ENCODE peak calls at places on chromosomes 3 and 15, in eight cellular contexts. N is spleen, F is stomach, K is esophagus muscularis mucosa, A is K562, P is upper lobe of left lung, D is transverse colon, Q is GM12891. L is an unnamed sample.

GRCh38 chr3:122921791-122922651 is 105.5 kb downstream of the SEMA5B start:
- DNase-seq in D (no peak), K (no peak), P (peak; percentile 20), N (peak; percentile 79), Q (peak; percentile 66), F (no peak), A (peak; percentile 72), L (no peak)

GRCh38 chr3:117633207-117633606 is 923.6 kb downstream of the TUSC7 start:
- DNase-seq in K (no peak), D (no peak), Q (no peak), F (no peak), N (no peak), P (no peak), A (no peak), L (no peak)

GRCh38 chr3:40317061-40317676 is 7.7 kb downstream of the EIF1B start:
- DNase-seq in P (peak; percentile 26), D (peak; percentile 27), N (no peak), F (no peak), A (peak; percentile 68), Q (peak; percentile 19), K (no peak), L (no peak)

GRCh38 chr3:16132190-16132589 is 42.3 kb upstream of the GALNT15 start:
- DNase-seq in N (no peak), K (no peak), F (no peak), Q (no peak), D (no peak), A (no peak), P (no peak), L (no peak)

GRCh38 chr3:32395451-32395970 is 3.9 kb downstream of the CMTM7 start:
- DNase-seq in K (no peak), N (no peak), A (no peak), F (no peak), Q (no peak), D (no peak), P (no peak), L (no peak)

GRCh38 chr15:40310001-40310959 is 2.5 kb upstream of the PLCB2 start:
- DNase-seq in K (no peak), Q (no peak), N (peak; percentile 91), P (peak; percentile 74), A (peak; percentile 79), D (peak; percentile 65), F (peak; percentile 59), L (no peak)

GRCh38 chr3:190773948-190774347 is 88.5 kb downstream of the GMNC start:
- DNase-seq in D (no peak), P (no peak), K (no peak), F (no peak), A (no peak), Q (no peak), N (no peak), L (no peak)

GRCh38 chr15:53586815-53587214 is 172.6 kb downstream of the WDR72 start:
- DNase-seq in A (peak; percentile 4), N (no peak), K (no peak), Q (peak; percentile 0), P (peak; percentile 35), D (peak; percentile 73), F (peak; percentile 31), L (no peak)

GRCh38 chr3:22691407-22691806 is 511.7 kb upstream of the UBE2E2 start:
- DNase-seq in K (no peak), P (no peak), F (no peak), A (no peak), Q (no peak), D (no peak), N (no peak), L (no peak)

GRCh38 chr15:82298520-82298919 is 35.9 kb downstream of the SAXO2 start:
- DNase-seq in F (no peak), K (peak; percentile 62), Q (peak; percentile 43), P (no peak), D (peak; percentile 27), A (no peak), N (peak; percentile 86), L (no peak)

GRCh38 chr3:128263946-128264345 is 110.7 kb downstream of the EEFSEC start:
- DNase-seq in P (no peak), A (no peak), Q (no peak), F (no peak), N (no peak), D (no peak), K (no peak), L (no peak)

GRCh38 chr15:43943511-43943910 is 116.7 kb downstream of the WDR76 start:
- DNase-seq in N (no peak), Q (no peak), A (no peak), P (no peak), K (peak; percentile 39), D (no peak), F (no peak), L (no peak)

GRCh38 chr3:113659121-113659531 is 37.3 kb downstream of the USF3 start:
- DNase-seq in K (no peak), N (no peak), A (no peak), F (no peak), P (no peak), Q (no peak), D (no peak), L (no peak)

GRCh38 chr3:168989396-168989795 is 674.1 kb downstream of the MECOM start:
- DNase-seq in D (no peak), A (no peak), F (peak; percentile 60), K (no peak), N (no peak), Q (no peak), P (no peak), L (no peak)

GRCh38 chr3:13655074-13655913 is 106.4 kb downstream of the FBLN2 start:
- DNase-seq in N (peak; percentile 87), K (no peak), P (no peak), Q (peak; percentile 49), A (peak; percentile 85), F (peak; percentile 50), D (peak; percentile 21), L (no peak)

GRCh38 chr3:48919215-48920138 is 835 bp downstream of the ARIH2 start:
- DNase-seq in A (peak; percentile 57), K (peak; percentile 92), N (peak; percentile 90), F (peak; percentile 28), P (peak; percentile 44), D (peak; percentile 25), Q (peak; percentile 39), L (peak; percentile 41)

GRCh38 chr3:30282052-30282708 is 324.2 kb upstream of the TGFBR2 start:
- DNase-seq in Q (no peak), A (no peak), P (no peak), K (no peak), F (no peak), D (no peak), N (no peak), L (no peak)

GRCh38 chr15:90860942-90861675 is 7.3 kb upstream of the FURIN start:
- DNase-seq in P (no peak), N (no peak), D (no peak), Q (no peak), K (no peak), F (no peak), A (no peak), L (no peak)

DNA sequence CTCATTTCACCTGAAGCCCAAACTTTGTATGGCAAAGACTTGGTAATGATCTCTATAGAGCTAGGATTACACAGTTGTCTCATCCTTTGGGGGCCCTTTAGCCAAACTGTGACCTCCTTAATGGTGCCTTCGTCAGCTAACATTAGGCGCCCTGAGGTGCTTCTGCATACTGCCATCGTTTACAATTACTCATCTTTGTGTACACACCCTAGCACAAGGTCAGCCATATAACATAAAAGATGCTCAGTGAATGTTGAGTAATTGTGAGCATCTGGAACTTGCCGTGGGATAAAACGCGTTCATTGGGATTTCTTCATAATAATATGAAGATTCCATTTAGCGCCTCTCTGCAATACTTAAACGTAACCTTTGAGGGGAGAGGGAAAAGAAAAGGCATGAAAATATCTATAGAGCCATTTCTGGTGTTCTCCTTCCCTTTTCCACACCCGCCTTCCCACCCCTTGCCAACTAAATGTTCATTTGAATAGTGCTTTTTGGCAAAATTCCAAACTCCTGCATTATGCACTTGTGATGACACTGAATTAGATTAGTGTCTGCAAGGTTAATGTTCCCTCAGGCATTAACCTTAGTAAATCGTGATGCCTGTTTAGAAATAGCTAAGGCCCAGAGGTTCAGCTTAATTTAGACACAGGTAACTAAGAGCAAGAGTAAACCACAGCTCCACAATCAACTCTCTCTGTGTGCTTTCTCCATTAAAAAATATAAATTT is 990 bp upstream of the ZNF148 start:
- DNase-seq in N (no peak), A (no peak), P (no peak), Q (no peak), D (no peak), F (no peak), K (no peak), L (no peak)
- TF ChIP-seq POLR2AphosphoS5 in N (no peak), A (no peak), P (no peak), Q (no peak), D (no peak), F (no peak), K (no peak), L (no peak)

DNA sequence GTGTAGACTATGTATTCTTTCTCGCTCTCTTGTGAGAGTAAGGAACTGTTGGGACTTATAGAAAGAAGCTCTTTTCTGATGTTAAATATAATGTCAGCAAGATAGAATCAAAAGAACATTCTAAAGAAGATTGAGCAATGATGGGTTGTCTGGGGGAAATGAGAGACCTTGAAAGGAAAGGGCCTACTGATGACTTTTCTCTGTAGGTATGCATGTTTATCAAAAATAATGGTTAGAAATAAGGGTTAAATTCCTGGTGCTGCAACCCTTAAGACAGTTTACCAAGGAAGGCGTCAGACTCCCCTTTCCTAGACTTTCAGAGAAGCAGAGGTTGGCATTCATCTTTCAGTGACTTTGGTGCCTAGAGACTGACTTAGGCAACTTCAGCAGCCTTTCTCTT is 69.8 kb downstream of the GHSR start:
- DNase-seq in N (no peak), F (no peak), D (no peak), Q (no peak), K (no peak), A (no peak), P (no peak), L (no peak)
- TF ChIP-seq POLR2AphosphoS5 in N (no peak), F (no peak), D (no peak), Q (no peak), K (no peak), A (no peak), P (no peak), L (no peak)

DNA sequence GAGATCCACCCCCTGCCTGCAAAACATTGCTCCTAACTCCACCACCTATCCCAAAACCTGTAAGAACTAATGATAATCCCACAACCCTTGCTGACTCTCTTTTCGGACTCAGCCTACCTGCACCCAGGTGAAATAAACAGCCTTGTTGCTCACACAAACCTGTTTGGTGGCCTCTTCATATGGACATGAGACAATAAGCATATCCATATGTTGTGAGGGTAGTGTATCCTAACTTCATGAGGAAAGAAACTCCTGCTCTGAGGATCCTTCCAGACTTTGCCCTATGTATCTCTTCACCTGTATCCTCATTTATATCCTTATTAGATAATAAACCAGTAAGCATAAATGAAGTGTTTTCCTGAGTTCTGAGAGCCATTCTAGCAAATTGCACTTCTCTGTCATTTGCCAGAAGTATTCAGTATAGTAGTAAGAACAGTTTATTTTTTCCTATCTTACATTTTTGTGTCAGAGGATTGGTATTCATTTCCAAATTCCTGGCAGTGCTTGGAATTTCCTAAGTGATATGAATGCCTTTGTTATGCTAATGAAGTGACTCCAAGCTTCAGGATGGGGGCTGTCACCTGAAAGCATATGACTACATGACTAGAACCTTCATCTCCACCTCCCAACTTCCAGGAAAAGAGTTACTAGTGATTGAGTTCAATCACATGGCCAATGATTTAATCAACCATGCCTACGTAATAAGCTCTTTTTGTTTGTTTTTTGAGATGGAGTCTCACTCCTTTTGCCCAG is 30.2 kb downstream of the TTBK2 start:
- DNase-seq in F (no peak), A (no peak), K (no peak), D (no peak), N (no peak), P (no peak), Q (no peak), L (no peak)
- TF ChIP-seq POLR2AphosphoS5 in F (no peak), A (no peak), K (no peak), D (no peak), N (no peak), P (no peak), Q (no peak), L (no peak)

GRCh38 chr3:100159564-100160153 is 45.4 kb upstream of the FILIP1L start:
- DNase-seq in Q (no peak), F (no peak), A (no peak), N (no peak), P (no peak), D (no peak), K (no peak), L (no peak)
- TF ChIP-seq POLR2AphosphoS5 in Q (no peak), F (no peak), A (no peak), N (no peak), P (no peak), D (no peak), K (peak; percentile 46), L (no peak)